ENCODE peak calls at places on chromosomes 1 and 21, in four cellular contexts. X is astrocyte, H is suprapubic skin, Q is K562. A is an unnamed sample.

GRCh38 chr1:41476807-41477361 is 7.6 kb downstream of the EDN2 start:
- DNase-seq in X (no peak), H (peak; percentile 62), Q (no peak), A (no peak)

GRCh38 chr1:95118019-95118499 is 904 bp downstream of the TLCD4 start:
- DNase-seq in X (no peak), H (peak; percentile 62), Q (peak; percentile 31), A (peak; percentile 1)

GRCh38 chr1:59879556-59879955 is 47.0 kb downstream of the CYP2J2 start:
- DNase-seq in X (peak; percentile 45), H (no peak), Q (peak; percentile 28), A (peak; percentile 76)

GRCh38 chr1:34869754-34870153 is 10.2 kb upstream of the SMIM12 start:
- DNase-seq in X (no peak), H (no peak), Q (no peak), A (no peak)

GRCh38 chr1:68188644-68189340 is 43.5 kb downstream of the WLS start:
- DNase-seq in X (no peak), H (no peak), Q (no peak), A (no peak)

GRCh38 chr1:206911064-206911663 is 10.6 kb downstream of the FCMR start:
- DNase-seq in X (peak; percentile 43), H (no peak), Q (peak; percentile 85), A (peak; percentile 87)

GRCh38 chr1:64268653-64269557 is 65.5 kb downstream of the UBE2U start:
- DNase-seq in X (peak; percentile 57), H (peak; percentile 68), Q (peak; percentile 60), A (peak; percentile 94)

GRCh38 chr1:93615201-93616150 is 66.2 kb downstream of the BCAR3 start:
- DNase-seq in X (peak; percentile 94), H (no peak), Q (peak; percentile 50), A (peak; percentile 76)

GRCh38 chr1:177082855-177083741 is 81.4 kb downstream of the ASTN1 start:
- DNase-seq in X (peak; percentile 25), H (no peak), Q (no peak), A (peak; percentile 3)

GRCh38 chr1:158362501-158362900 is 8.8 kb downstream of the CD1E start:
- DNase-seq in X (no peak), H (no peak), Q (no peak), A (no peak)

GRCh38 chr21:34930971-34931370 is 118.1 kb downstream of the RUNX1 start:
- DNase-seq in X (peak; percentile 80), H (no peak), Q (no peak), A (peak; percentile 49)

GRCh38 chr1:12135612-12136011 is 31.2 kb upstream of the TNFRSF1B start:
- DNase-seq in X (no peak), H (no peak), Q (no peak), A (peak; percentile 82)

GRCh38 chr1:109269981-109270622 is 12.8 kb downstream of the PSRC1 start:
- DNase-seq in X (no peak), H (no peak), Q (no peak), A (no peak)

GRCh38 chr21:36719614-36720013 is 20.7 kb downstream of the SIM2 start:
- DNase-seq in X (no peak), H (peak; percentile 59), Q (no peak), A (no peak)

GRCh38 chr1:97920275-97920831 is 481 bp downstream of the DPYD start:
- DNase-seq in X (peak; percentile 22), H (no peak), Q (no peak), A (peak; percentile 38)

GRCh38 chr21:29077651-29078090 is 4.2 kb upstream of the CCT8 start:
- DNase-seq in X (peak; percentile 9), H (no peak), Q (no peak), A (peak; percentile 47)

GRCh38 chr1:2787163-2787911 is 14.2 kb downstream of the TTC34 start:
- DNase-seq in X (no peak), H (peak; percentile 56), Q (no peak), A (no peak)

GRCh38 chr1:178371236-178371635 is 125.5 kb downstream of the CLEC20A start:
- DNase-seq in X (peak; percentile 70), H (no peak), Q (no peak), A (peak; percentile 58)
- H3K4me3 ChIP-seq in X (peak overlapping the region; percentile 50), H (peak overlapping the region; percentile 37), Q (no peak overlapping the region), A (peak overlapping the region; percentile 57)

GRCh38 chr1:4656533-4657140 is 2.2 kb downstream of the AJAP1 start:
- DNase-seq in X (no peak), H (no peak), Q (no peak), A (no peak)
- TF ChIP-seq CTCF in X (no peak), H (no peak), Q (no peak), A (no peak)

DNA sequence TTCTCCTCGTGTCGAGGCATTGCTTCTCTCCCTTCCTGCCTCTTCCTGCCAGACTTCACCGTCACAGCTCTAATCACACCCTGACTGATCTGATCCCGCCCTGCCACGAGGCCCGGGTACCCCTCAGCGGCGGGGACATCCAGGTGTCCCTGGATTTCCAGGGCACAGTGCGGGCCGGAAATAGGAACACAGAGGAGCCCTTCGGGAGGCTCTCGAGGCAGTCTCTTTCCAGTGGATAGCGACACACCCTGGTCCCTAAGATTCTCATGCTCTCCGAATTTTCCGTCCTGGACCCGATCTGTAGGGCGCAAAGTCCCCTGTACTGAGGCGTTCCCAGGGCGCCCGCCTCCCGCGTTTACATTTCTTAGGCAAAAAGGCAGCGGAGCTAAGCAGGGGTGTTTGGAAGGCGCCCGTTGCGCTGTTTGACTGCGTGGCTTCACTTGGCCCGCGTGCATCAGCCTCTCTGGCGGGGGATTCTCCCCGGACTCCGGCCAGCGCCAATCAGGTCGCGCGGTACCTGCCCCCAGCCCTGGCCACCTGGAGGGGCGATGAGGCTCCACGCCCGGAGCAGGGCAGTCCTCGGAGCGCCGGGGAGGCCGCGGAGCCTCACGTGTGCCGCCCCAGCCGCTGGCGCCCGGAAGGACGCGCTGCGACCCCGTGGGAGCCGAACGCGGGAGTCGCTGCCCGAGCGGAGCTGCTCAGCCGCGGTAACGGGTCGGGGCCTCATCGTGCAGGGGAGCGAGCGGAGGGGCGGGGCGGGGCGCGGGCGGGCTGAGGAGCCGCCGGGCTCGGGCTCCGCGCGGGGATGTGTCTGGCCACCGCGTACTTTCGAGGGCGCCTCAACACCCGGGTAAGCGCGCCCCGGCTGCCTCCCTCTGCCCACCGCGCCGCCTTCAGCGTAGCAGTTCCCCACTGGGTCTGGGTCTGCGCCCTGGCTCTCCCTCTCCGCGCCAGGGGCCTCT is at the start of gene FAM163A:
- DNase-seq in X (no peak), H (no peak), Q (no peak), A (no peak)
- H3K4me3 ChIP-seq in X (peak within 1 kb of the TSS; percentile 23), H (peak within 1 kb of the TSS; percentile 43), Q (no peak within 1 kb of the TSS), A (no peak within 1 kb of the TSS)

GRCh38 chr1:7062346-7063061 is 277.2 kb downstream of the CAMTA1 start:
- DNase-seq in X (no peak), H (no peak), Q (no peak), A (no peak)
- TF ChIP-seq CTCF in X (no peak), H (no peak), Q (no peak), A (no peak)

GRCh38 chr1:203860396-203860951 is 925 bp upstream of the SNRPE start:
- DNase-seq in X (peak; percentile 60), H (no peak), Q (no peak), A (peak; percentile 61)
- H3K4me3 ChIP-seq in X (peak overlapping the region; percentile 89), H (peak overlapping the region; percentile 90), Q (peak overlapping the region; percentile 92), A (peak overlapping the region; percentile 47)